ENCODE peak calls at places on chromosomes 2 and 18, in nine cellular contexts. One of them, this sample, is unnamed.

GRCh38 chr2:7010376-7010775 is 93.2 kb downstream of the RNF144A start:
- DNase-seq in stimulated activated CD4-positive, alpha-beta T cell treated with anti-CD3 and anti-CD28 coated beads, Interleukin-15, amount 100 ng/mL, for 24 hours: no peak
- DNase-seq in kidney: no peak
- DNase-seq in upper lobe of right lung: no peak
- DNase-seq in DMS 273 treated with DMSO at 0.1 percent for 48 hours: no peak
- DNase-seq in substantia nigra: no peak
- DNase-seq in SJSA1: peak; percentile 61
- DNase-seq in amygdala: no peak
- DNase-seq in HFFc6: no peak
- DNase-seq in this sample: no peak

GRCh38 chr18:22817844-22818243 is 115.3 kb upstream of the RBBP8 start:
- DNase-seq in amygdala: no peak
- DNase-seq in stimulated activated CD4-positive, alpha-beta T cell treated with anti-CD3 and anti-CD28 coated beads, Interleukin-15, amount 100 ng/mL, for 24 hours: no peak
- DNase-seq in upper lobe of right lung: no peak
- DNase-seq in SJSA1: no peak
- DNase-seq in HFFc6: no peak
- DNase-seq in kidney: no peak
- DNase-seq in substantia nigra: no peak
- DNase-seq in DMS 273 treated with DMSO at 0.1 percent for 48 hours: no peak
- DNase-seq in this sample: no peak

GRCh38 chr2:181203412-181203811 is 223.0 kb downstream of the UBE2E3 start:
- DNase-seq in kidney: no peak
- DNase-seq in HFFc6: peak; percentile 86
- DNase-seq in substantia nigra: no peak
- DNase-seq in SJSA1: peak; percentile 93
- DNase-seq in DMS 273 treated with DMSO at 0.1 percent for 48 hours: no peak
- DNase-seq in stimulated activated CD4-positive, alpha-beta T cell treated with anti-CD3 and anti-CD28 coated beads, Interleukin-15, amount 100 ng/mL, for 24 hours: no peak
- DNase-seq in amygdala: no peak
- DNase-seq in upper lobe of right lung: no peak
- DNase-seq in this sample: no peak

GRCh38 chr18:46071894-46072867 is at the start of gene PSTPIP2:
- DNase-seq in amygdala: no peak
- DNase-seq in HFFc6: peak; percentile 44
- DNase-seq in DMS 273 treated with DMSO at 0.1 percent for 48 hours: no peak
- DNase-seq in stimulated activated CD4-positive, alpha-beta T cell treated with anti-CD3 and anti-CD28 coated beads, Interleukin-15, amount 100 ng/mL, for 24 hours: peak; percentile 77
- DNase-seq in upper lobe of right lung: peak; percentile 90
- DNase-seq in SJSA1: peak; percentile 45
- DNase-seq in substantia nigra: no peak
- DNase-seq in kidney: peak; percentile 90
- DNase-seq in this sample: peak; percentile 70

GRCh38 chr2:240411261-240412160 is 24.0 kb upstream of the GPC1 start:
- DNase-seq in substantia nigra: no peak
- DNase-seq in stimulated activated CD4-positive, alpha-beta T cell treated with anti-CD3 and anti-CD28 coated beads, Interleukin-15, amount 100 ng/mL, for 24 hours: no peak
- DNase-seq in upper lobe of right lung: peak; percentile 49
- DNase-seq in amygdala: no peak
- DNase-seq in HFFc6: no peak
- DNase-seq in SJSA1: no peak
- DNase-seq in kidney: peak; percentile 51
- DNase-seq in DMS 273 treated with DMSO at 0.1 percent for 48 hours: no peak
- DNase-seq in this sample: no peak

GRCh38 chr2:178101321-178102079 is 10.7 kb upstream of the RBM45 start:
- DNase-seq in SJSA1: no peak
- DNase-seq in kidney: no peak
- DNase-seq in stimulated activated CD4-positive, alpha-beta T cell treated with anti-CD3 and anti-CD28 coated beads, Interleukin-15, amount 100 ng/mL, for 24 hours: no peak
- DNase-seq in amygdala: no peak
- DNase-seq in upper lobe of right lung: no peak
- DNase-seq in HFFc6: peak; percentile 3
- DNase-seq in substantia nigra: no peak
- DNase-seq in DMS 273 treated with DMSO at 0.1 percent for 48 hours: no peak
- DNase-seq in this sample: no peak

GRCh38 chr2:38315707-38316333 is 61.3 kb downstream of the ATL2 start:
- DNase-seq in stimulated activated CD4-positive, alpha-beta T cell treated with anti-CD3 and anti-CD28 coated beads, Interleukin-15, amount 100 ng/mL, for 24 hours: no peak
- DNase-seq in DMS 273 treated with DMSO at 0.1 percent for 48 hours: peak; percentile 3
- DNase-seq in HFFc6: peak; percentile 53
- DNase-seq in kidney: no peak
- DNase-seq in SJSA1: peak; percentile 56
- DNase-seq in upper lobe of right lung: no peak
- DNase-seq in amygdala: no peak
- DNase-seq in substantia nigra: no peak
- DNase-seq in this sample: no peak

GRCh38 chr2:215772003-215772402 is 241.3 kb downstream of the MREG start:
- DNase-seq in kidney: no peak
- DNase-seq in upper lobe of right lung: no peak
- DNase-seq in HFFc6: no peak
- DNase-seq in substantia nigra: no peak
- DNase-seq in amygdala: no peak
- DNase-seq in DMS 273 treated with DMSO at 0.1 percent for 48 hours: no peak
- DNase-seq in SJSA1: peak; percentile 54
- DNase-seq in stimulated activated CD4-positive, alpha-beta T cell treated with anti-CD3 and anti-CD28 coated beads, Interleukin-15, amount 100 ng/mL, for 24 hours: no peak
- DNase-seq in this sample: no peak

GRCh38 chr2:189506514-189506976 is 65.3 kb downstream of the WDR75 start:
- DNase-seq in substantia nigra: no peak
- DNase-seq in upper lobe of right lung: no peak
- DNase-seq in stimulated activated CD4-positive, alpha-beta T cell treated with anti-CD3 and anti-CD28 coated beads, Interleukin-15, amount 100 ng/mL, for 24 hours: peak; percentile 25
- DNase-seq in amygdala: no peak
- DNase-seq in HFFc6: no peak
- DNase-seq in DMS 273 treated with DMSO at 0.1 percent for 48 hours: no peak
- DNase-seq in SJSA1: no peak
- DNase-seq in kidney: no peak
- DNase-seq in this sample: peak; percentile 3

GRCh38 chr2:118371500-118371899 is 283.2 kb downstream of the INSIG2 start:
- DNase-seq in HFFc6: peak; percentile 15
- DNase-seq in substantia nigra: no peak
- DNase-seq in stimulated activated CD4-positive, alpha-beta T cell treated with anti-CD3 and anti-CD28 coated beads, Interleukin-15, amount 100 ng/mL, for 24 hours: peak; percentile 4
- DNase-seq in kidney: no peak
- DNase-seq in amygdala: no peak
- DNase-seq in SJSA1: peak; percentile 22
- DNase-seq in upper lobe of right lung: no peak
- DNase-seq in DMS 273 treated with DMSO at 0.1 percent for 48 hours: no peak
- DNase-seq in this sample: peak; percentile 2

GRCh38 chr2:85409719-85410583 is at the start of gene CAPG:
- DNase-seq in stimulated activated CD4-positive, alpha-beta T cell treated with anti-CD3 and anti-CD28 coated beads, Interleukin-15, amount 100 ng/mL, for 24 hours: peak; percentile 65
- DNase-seq in DMS 273 treated with DMSO at 0.1 percent for 48 hours: no peak
- DNase-seq in upper lobe of right lung: peak; percentile 91
- DNase-seq in SJSA1: no peak
- DNase-seq in HFFc6: no peak
- DNase-seq in substantia nigra: no peak
- DNase-seq in kidney: peak; percentile 93
- DNase-seq in amygdala: no peak
- DNase-seq in this sample: peak; percentile 60

GRCh38 chr2:16656784-16657391 is 8.7 kb downstream of the CYRIA start:
- DNase-seq in stimulated activated CD4-positive, alpha-beta T cell treated with anti-CD3 and anti-CD28 coated beads, Interleukin-15, amount 100 ng/mL, for 24 hours: no peak
- DNase-seq in kidney: no peak
- DNase-seq in DMS 273 treated with DMSO at 0.1 percent for 48 hours: no peak
- DNase-seq in substantia nigra: peak; percentile 53
- DNase-seq in amygdala: no peak
- DNase-seq in HFFc6: no peak
- DNase-seq in SJSA1: no peak
- DNase-seq in upper lobe of right lung: no peak
- DNase-seq in this sample: no peak

GRCh38 chr2:200699310-200699709 is 112.4 kb upstream of the BZW1 start:
- DNase-seq in SJSA1: no peak
- DNase-seq in kidney: no peak
- DNase-seq in substantia nigra: no peak
- DNase-seq in DMS 273 treated with DMSO at 0.1 percent for 48 hours: no peak
- DNase-seq in HFFc6: no peak
- DNase-seq in upper lobe of right lung: no peak
- DNase-seq in amygdala: no peak
- DNase-seq in stimulated activated CD4-positive, alpha-beta T cell treated with anti-CD3 and anti-CD28 coated beads, Interleukin-15, amount 100 ng/mL, for 24 hours: no peak
- DNase-seq in this sample: no peak

GRCh38 chr2:16655457-16655837 is 10.2 kb downstream of the CYRIA start:
- DNase-seq in upper lobe of right lung: no peak
- DNase-seq in substantia nigra: no peak
- DNase-seq in DMS 273 treated with DMSO at 0.1 percent for 48 hours: no peak
- DNase-seq in kidney: no peak
- DNase-seq in stimulated activated CD4-positive, alpha-beta T cell treated with anti-CD3 and anti-CD28 coated beads, Interleukin-15, amount 100 ng/mL, for 24 hours: no peak
- DNase-seq in SJSA1: no peak
- DNase-seq in amygdala: no peak
- DNase-seq in HFFc6: no peak
- DNase-seq in this sample: no peak

GRCh38 chr2:237859533-237860272 is at the start of gene RAMP1:
- DNase-seq in HFFc6: no peak
- DNase-seq in SJSA1: no peak
- DNase-seq in amygdala: no peak
- DNase-seq in kidney: peak; percentile 77
- DNase-seq in upper lobe of right lung: peak; percentile 69
- DNase-seq in stimulated activated CD4-positive, alpha-beta T cell treated with anti-CD3 and anti-CD28 coated beads, Interleukin-15, amount 100 ng/mL, for 24 hours: peak; percentile 34
- DNase-seq in substantia nigra: no peak
- DNase-seq in DMS 273 treated with DMSO at 0.1 percent for 48 hours: peak; percentile 71
- DNase-seq in this sample: no peak

GRCh38 chr2:170762760-170763159 is 7.4 kb upstream of the ERICH2 start:
- DNase-seq in upper lobe of right lung: no peak
- DNase-seq in stimulated activated CD4-positive, alpha-beta T cell treated with anti-CD3 and anti-CD28 coated beads, Interleukin-15, amount 100 ng/mL, for 24 hours: no peak
- DNase-seq in kidney: no peak
- DNase-seq in DMS 273 treated with DMSO at 0.1 percent for 48 hours: no peak
- DNase-seq in amygdala: no peak
- DNase-seq in substantia nigra: no peak
- DNase-seq in HFFc6: no peak
- DNase-seq in SJSA1: no peak
- DNase-seq in this sample: no peak

GRCh38 chr2:3432067-3432466 is 52.6 kb downstream of the TRAPPC12 start:
- DNase-seq in amygdala: no peak
- DNase-seq in substantia nigra: no peak
- DNase-seq in upper lobe of right lung: no peak
- DNase-seq in HFFc6: no peak
- DNase-seq in SJSA1: no peak
- DNase-seq in stimulated activated CD4-positive, alpha-beta T cell treated with anti-CD3 and anti-CD28 coated beads, Interleukin-15, amount 100 ng/mL, for 24 hours: no peak
- DNase-seq in DMS 273 treated with DMSO at 0.1 percent for 48 hours: no peak
- DNase-seq in kidney: no peak
- DNase-seq in this sample: no peak

GRCh38 chr2:105103481-105103880 is 65.6 kb downstream of the MRPS9 start:
- DNase-seq in SJSA1: no peak
- DNase-seq in amygdala: no peak
- DNase-seq in kidney: no peak
- DNase-seq in HFFc6: no peak
- DNase-seq in substantia nigra: no peak
- DNase-seq in upper lobe of right lung: no peak
- DNase-seq in DMS 273 treated with DMSO at 0.1 percent for 48 hours: peak; percentile 10
- DNase-seq in stimulated activated CD4-positive, alpha-beta T cell treated with anti-CD3 and anti-CD28 coated beads, Interleukin-15, amount 100 ng/mL, for 24 hours: no peak
- DNase-seq in this sample: no peak

GRCh38 chr18:49733321-49733720 is 80.0 kb downstream of the ACAA2 start:
- DNase-seq in amygdala: no peak
- DNase-seq in SJSA1: no peak
- DNase-seq in DMS 273 treated with DMSO at 0.1 percent for 48 hours: no peak
- DNase-seq in stimulated activated CD4-positive, alpha-beta T cell treated with anti-CD3 and anti-CD28 coated beads, Interleukin-15, amount 100 ng/mL, for 24 hours: no peak
- DNase-seq in substantia nigra: no peak
- DNase-seq in kidney: no peak
- DNase-seq in HFFc6: peak; percentile 6
- DNase-seq in upper lobe of right lung: no peak
- DNase-seq in this sample: no peak

GRCh38 chr2:201931955-201932354 is 101.7 kb upstream of the FZD7 start:
- DNase-seq in HFFc6: peak; percentile 78
- DNase-seq in amygdala: no peak
- DNase-seq in upper lobe of right lung: no peak
- DNase-seq in kidney: no peak
- DNase-seq in stimulated activated CD4-positive, alpha-beta T cell treated with anti-CD3 and anti-CD28 coated beads, Interleukin-15, amount 100 ng/mL, for 24 hours: no peak
- DNase-seq in substantia nigra: no peak
- DNase-seq in DMS 273 treated with DMSO at 0.1 percent for 48 hours: no peak
- DNase-seq in SJSA1: peak; percentile 77
- DNase-seq in this sample: no peak

GRCh38 chr2:70873541-70873940 is 37.9 kb upstream of the CD207 start:
- DNase-seq in upper lobe of right lung: no peak
- DNase-seq in HFFc6: no peak
- DNase-seq in SJSA1: no peak
- DNase-seq in kidney: peak; percentile 31
- DNase-seq in DMS 273 treated with DMSO at 0.1 percent for 48 hours: no peak
- DNase-seq in stimulated activated CD4-positive, alpha-beta T cell treated with anti-CD3 and anti-CD28 coated beads, Interleukin-15, amount 100 ng/mL, for 24 hours: no peak
- DNase-seq in substantia nigra: no peak
- DNase-seq in amygdala: no peak
- DNase-seq in this sample: no peak

GRCh38 chr18:79935499-79935898 is 16.0 kb downstream of the SLC66A2 start:
- DNase-seq in HFFc6: no peak
- DNase-seq in DMS 273 treated with DMSO at 0.1 percent for 48 hours: no peak
- DNase-seq in substantia nigra: no peak
- DNase-seq in upper lobe of right lung: no peak
- DNase-seq in amygdala: no peak
- DNase-seq in SJSA1: no peak
- DNase-seq in kidney: peak; percentile 41
- DNase-seq in stimulated activated CD4-positive, alpha-beta T cell treated with anti-CD3 and anti-CD28 coated beads, Interleukin-15, amount 100 ng/mL, for 24 hours: no peak
- DNase-seq in this sample: no peak

GRCh38 chr2:137208361-137208973 is 443.1 kb downstream of the THSD7B start:
- DNase-seq in SJSA1: peak; percentile 74
- DNase-seq in amygdala: no peak
- DNase-seq in substantia nigra: no peak
- DNase-seq in upper lobe of right lung: no peak
- DNase-seq in stimulated activated CD4-positive, alpha-beta T cell treated with anti-CD3 and anti-CD28 coated beads, Interleukin-15, amount 100 ng/mL, for 24 hours: no peak
- DNase-seq in HFFc6: peak; percentile 70
- DNase-seq in kidney: no peak
- DNase-seq in DMS 273 treated with DMSO at 0.1 percent for 48 hours: no peak
- DNase-seq in this sample: no peak

GRCh38 chr2:172995323-172996244 is 80.1 kb upstream of the MAP3K20 start:
- DNase-seq in SJSA1: peak; percentile 97
- DNase-seq in upper lobe of right lung: no peak
- DNase-seq in DMS 273 treated with DMSO at 0.1 percent for 48 hours: no peak
- DNase-seq in kidney: peak; percentile 58
- DNase-seq in amygdala: no peak
- DNase-seq in substantia nigra: no peak
- DNase-seq in HFFc6: peak; percentile 89
- DNase-seq in stimulated activated CD4-positive, alpha-beta T cell treated with anti-CD3 and anti-CD28 coated beads, Interleukin-15, amount 100 ng/mL, for 24 hours: no peak
- DNase-seq in this sample: no peak

GRCh38 chr18:6279308-6279707 is 135.4 kb downstream of the L3MBTL4 start:
- DNase-seq in stimulated activated CD4-positive, alpha-beta T cell treated with anti-CD3 and anti-CD28 coated beads, Interleukin-15, amount 100 ng/mL, for 24 hours: no peak
- DNase-seq in SJSA1: no peak
- DNase-seq in HFFc6: no peak
- DNase-seq in DMS 273 treated with DMSO at 0.1 percent for 48 hours: peak; percentile 27
- DNase-seq in kidney: no peak
- DNase-seq in substantia nigra: no peak
- DNase-seq in upper lobe of right lung: no peak
- DNase-seq in amygdala: no peak
- DNase-seq in this sample: no peak

GRCh38 chr2:201858781-201859180 is 52.4 kb downstream of the CDK15 start:
- DNase-seq in upper lobe of right lung: no peak
- DNase-seq in HFFc6: no peak
- DNase-seq in SJSA1: no peak
- DNase-seq in DMS 273 treated with DMSO at 0.1 percent for 48 hours: no peak
- DNase-seq in stimulated activated CD4-positive, alpha-beta T cell treated with anti-CD3 and anti-CD28 coated beads, Interleukin-15, amount 100 ng/mL, for 24 hours: peak; percentile 42
- DNase-seq in kidney: peak; percentile 82
- DNase-seq in substantia nigra: no peak
- DNase-seq in amygdala: no peak
- DNase-seq in this sample: peak; percentile 31

GRCh38 chr18:63365909-63366269 is 1.1 kb downstream of the KDSR start:
- DNase-seq in HFFc6: no peak
- DNase-seq in upper lobe of right lung: no peak
- DNase-seq in amygdala: no peak
- DNase-seq in kidney: no peak
- DNase-seq in substantia nigra: no peak
- DNase-seq in stimulated activated CD4-positive, alpha-beta T cell treated with anti-CD3 and anti-CD28 coated beads, Interleukin-15, amount 100 ng/mL, for 24 hours: peak; percentile 22
- DNase-seq in DMS 273 treated with DMSO at 0.1 percent for 48 hours: no peak
- DNase-seq in SJSA1: no peak
- DNase-seq in this sample: peak; percentile 6

GRCh38 chr2:219049282-219049681 is 8.0 kb upstream of the CFAP65 start:
- DNase-seq in SJSA1: no peak
- DNase-seq in kidney: no peak
- DNase-seq in HFFc6: no peak
- DNase-seq in substantia nigra: no peak
- DNase-seq in amygdala: no peak
- DNase-seq in stimulated activated CD4-positive, alpha-beta T cell treated with anti-CD3 and anti-CD28 coated beads, Interleukin-15, amount 100 ng/mL, for 24 hours: no peak
- DNase-seq in upper lobe of right lung: no peak
- DNase-seq in DMS 273 treated with DMSO at 0.1 percent for 48 hours: no peak
- DNase-seq in this sample: no peak

GRCh38 chr2:73074110-73075069 is 2.9 kb upstream of the SFXN5 start:
- DNase-seq in HFFc6: no peak
- DNase-seq in DMS 273 treated with DMSO at 0.1 percent for 48 hours: no peak
- DNase-seq in stimulated activated CD4-positive, alpha-beta T cell treated with anti-CD3 and anti-CD28 coated beads, Interleukin-15, amount 100 ng/mL, for 24 hours: no peak
- DNase-seq in amygdala: no peak
- DNase-seq in upper lobe of right lung: no peak
- DNase-seq in substantia nigra: no peak
- DNase-seq in SJSA1: no peak
- DNase-seq in kidney: no peak
- DNase-seq in this sample: no peak

GRCh38 chr18:77061946-77062517 is 70.6 kb downstream of the MBP start:
- DNase-seq in SJSA1: no peak
- DNase-seq in substantia nigra: peak; percentile 61
- DNase-seq in DMS 273 treated with DMSO at 0.1 percent for 48 hours: no peak
- DNase-seq in kidney: no peak
- DNase-seq in stimulated activated CD4-positive, alpha-beta T cell treated with anti-CD3 and anti-CD28 coated beads, Interleukin-15, amount 100 ng/mL, for 24 hours: no peak
- DNase-seq in amygdala: no peak
- DNase-seq in upper lobe of right lung: no peak
- DNase-seq in HFFc6: no peak
- DNase-seq in this sample: no peak

This sample was measured in activated naive CD8-positive, alpha-beta T cell treated with anti-CD3 and anti-CD28 coated beads, Interleukin-2, amount 50 U/mL, for 24 hours.